ENCODE peak calls at places on chromosomes 7 and 10, in nine cellular contexts. One of them, this sample, is unnamed. For H3K4me1, the result is how much of the 10 kb centered on the place peaks cover.

GRCh38 chr10:5764422-5765297 is 48.6 kb downstream of the GDI2 start:
- DNase-seq in uterus: no peak
- DNase-seq in lower lobe of right lung: no peak
- DNase-seq in CD8-positive, alpha-beta T cell: no peak
- DNase-seq in GM23248: no peak
- DNase-seq in naive thymus-derived CD4-positive, alpha-beta T cell: no peak
- DNase-seq in Caco-2: no peak
- DNase-seq in colonic mucosa: no peak
- DNase-seq in aorta: no peak
- DNase-seq in this sample: no peak

GRCh38 chr7:93228302-93228701 is 2.0 kb upstream of the HEPACAM2 start:
- DNase-seq in GM23248: peak
- DNase-seq in CD8-positive, alpha-beta T cell: peak
- DNase-seq in naive thymus-derived CD4-positive, alpha-beta T cell: peak
- DNase-seq in colonic mucosa: peak
- DNase-seq in Caco-2: peak
- DNase-seq in uterus: no peak
- DNase-seq in aorta: no peak
- DNase-seq in lower lobe of right lung: no peak
- DNase-seq in this sample: no peak

GRCh38 chr10:61284222-61284890 is 168.8 kb downstream of the TMEM26 start:
- DNase-seq in colonic mucosa: no peak
- DNase-seq in uterus: peak
- DNase-seq in Caco-2: peak
- DNase-seq in lower lobe of right lung: no peak
- DNase-seq in aorta: no peak
- DNase-seq in GM23248: peak
- DNase-seq in naive thymus-derived CD4-positive, alpha-beta T cell: no peak
- DNase-seq in CD8-positive, alpha-beta T cell: no peak
- DNase-seq in this sample: no peak

GRCh38 chr10:103715430-103715829 is 139.9 kb downstream of the SH3PXD2A start:
- DNase-seq in aorta: no peak
- DNase-seq in naive thymus-derived CD4-positive, alpha-beta T cell: no peak
- DNase-seq in uterus: no peak
- DNase-seq in Caco-2: no peak
- DNase-seq in lower lobe of right lung: no peak
- DNase-seq in colonic mucosa: no peak
- DNase-seq in CD8-positive, alpha-beta T cell: no peak
- DNase-seq in GM23248: peak
- DNase-seq in this sample: no peak

GRCh38 chr10:17228081-17229015 is at the start of gene VIM:
- DNase-seq in GM23248: peak
- DNase-seq in CD8-positive, alpha-beta T cell: peak
- DNase-seq in aorta: peak
- DNase-seq in uterus: peak
- DNase-seq in lower lobe of right lung: peak
- DNase-seq in Caco-2: peak
- DNase-seq in colonic mucosa: peak
- DNase-seq in naive thymus-derived CD4-positive, alpha-beta T cell: peak
- DNase-seq in this sample: peak

GRCh38 chr7:97971120-97971989 is 18.6 kb downstream of the OCM2 start:
- DNase-seq in naive thymus-derived CD4-positive, alpha-beta T cell: peak
- DNase-seq in aorta: no peak
- DNase-seq in Caco-2: peak
- DNase-seq in colonic mucosa: peak
- DNase-seq in uterus: no peak
- DNase-seq in CD8-positive, alpha-beta T cell: no peak
- DNase-seq in lower lobe of right lung: no peak
- DNase-seq in GM23248: peak
- DNase-seq in this sample: no peak

GRCh38 chr10:5531558-5532230 is 6.9 kb downstream of the CALML3 start:
- DNase-seq in GM23248: no peak
- DNase-seq in colonic mucosa: no peak
- DNase-seq in Caco-2: no peak
- DNase-seq in uterus: no peak
- DNase-seq in aorta: peak
- DNase-seq in lower lobe of right lung: no peak
- DNase-seq in naive thymus-derived CD4-positive, alpha-beta T cell: no peak
- DNase-seq in CD8-positive, alpha-beta T cell: no peak
- DNase-seq in this sample: no peak

GRCh38 chr7:155947051-155947450 is 134.8 kb upstream of the SHH start:
- DNase-seq in CD8-positive, alpha-beta T cell: no peak
- DNase-seq in Caco-2: no peak
- DNase-seq in aorta: no peak
- DNase-seq in naive thymus-derived CD4-positive, alpha-beta T cell: no peak
- DNase-seq in uterus: no peak
- DNase-seq in lower lobe of right lung: no peak
- DNase-seq in colonic mucosa: no peak
- DNase-seq in GM23248: no peak
- DNase-seq in this sample: no peak

DNA sequence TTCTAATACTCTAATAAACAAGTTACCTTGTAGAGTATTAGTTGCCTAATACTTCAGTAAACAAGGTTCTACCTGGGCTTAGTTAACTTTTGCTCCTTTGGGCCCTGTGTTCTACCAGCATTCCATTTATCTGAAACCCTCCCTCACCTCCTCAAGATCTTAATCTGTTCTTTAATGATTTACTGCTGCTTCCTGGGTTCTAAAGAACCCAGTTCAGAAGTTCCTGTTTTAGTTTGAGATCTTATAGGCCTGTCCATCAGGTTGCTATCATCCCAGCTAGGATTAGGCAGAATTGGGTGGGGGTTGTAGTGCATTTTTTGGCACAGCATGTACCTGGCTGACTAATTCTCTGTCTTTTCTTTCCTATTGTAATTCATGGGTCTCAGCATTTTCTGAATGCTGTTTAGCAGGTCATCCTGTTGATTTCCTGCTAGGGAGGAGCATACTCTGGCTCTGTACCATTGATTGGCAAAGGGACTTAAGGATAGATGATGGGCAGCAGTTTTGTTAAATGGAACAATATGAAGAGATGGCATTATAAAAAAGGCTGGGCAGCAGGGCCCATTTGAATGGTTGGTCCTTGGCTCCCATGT is 53.7 kb upstream of the TMEM248 start:
- DNase-seq in aorta: no peak
- DNase-seq in naive thymus-derived CD4-positive, alpha-beta T cell: no peak
- DNase-seq in uterus: no peak
- DNase-seq in lower lobe of right lung: no peak
- DNase-seq in colonic mucosa: no peak
- DNase-seq in Caco-2: peak
- DNase-seq in CD8-positive, alpha-beta T cell: no peak
- DNase-seq in GM23248: no peak
- DNase-seq in this sample: no peak
- H3K4me3 ChIP-seq in aorta: no peak
- H3K4me3 ChIP-seq in naive thymus-derived CD4-positive, alpha-beta T cell: no peak
- H3K4me3 ChIP-seq in uterus: no peak
- H3K4me3 ChIP-seq in lower lobe of right lung: no peak
- H3K4me3 ChIP-seq in colonic mucosa: no peak
- H3K4me3 ChIP-seq in Caco-2: no peak
- H3K4me3 ChIP-seq in CD8-positive, alpha-beta T cell: no peak
- H3K4me3 ChIP-seq in GM23248: no peak
- H3K4me3 ChIP-seq in this sample: no peak

GRCh38 chr10:69810998-69811397 is 9.3 kb downstream of the COL13A1 start:
- DNase-seq in lower lobe of right lung: no peak
- DNase-seq in naive thymus-derived CD4-positive, alpha-beta T cell: no peak
- DNase-seq in GM23248: no peak
- DNase-seq in colonic mucosa: no peak
- DNase-seq in uterus: no peak
- DNase-seq in CD8-positive, alpha-beta T cell: no peak
- DNase-seq in Caco-2: no peak
- DNase-seq in aorta: peak
- DNase-seq in this sample: no peak

GRCh38 chr10:69807122-69807521 is 5.4 kb downstream of the COL13A1 start:
- DNase-seq in lower lobe of right lung: no peak
- DNase-seq in aorta: no peak
- DNase-seq in GM23248: peak
- DNase-seq in naive thymus-derived CD4-positive, alpha-beta T cell: no peak
- DNase-seq in CD8-positive, alpha-beta T cell: no peak
- DNase-seq in uterus: no peak
- DNase-seq in colonic mucosa: no peak
- DNase-seq in Caco-2: no peak
- DNase-seq in this sample: no peak

GRCh38 chr10:69807696-69808095 is 6.0 kb downstream of the COL13A1 start:
- DNase-seq in CD8-positive, alpha-beta T cell: no peak
- DNase-seq in lower lobe of right lung: no peak
- DNase-seq in naive thymus-derived CD4-positive, alpha-beta T cell: no peak
- DNase-seq in GM23248: peak
- DNase-seq in colonic mucosa: no peak
- DNase-seq in aorta: peak
- DNase-seq in Caco-2: no peak
- DNase-seq in uterus: no peak
- DNase-seq in this sample: no peak

GRCh38 chr10:69809318-69809717 is 7.6 kb downstream of the COL13A1 start:
- DNase-seq in uterus: no peak
- DNase-seq in Caco-2: no peak
- DNase-seq in aorta: no peak
- DNase-seq in CD8-positive, alpha-beta T cell: no peak
- DNase-seq in colonic mucosa: no peak
- DNase-seq in GM23248: no peak
- DNase-seq in naive thymus-derived CD4-positive, alpha-beta T cell: no peak
- DNase-seq in lower lobe of right lung: no peak
- DNase-seq in this sample: no peak

GRCh38 chr10:69810097-69810496 is 8.4 kb downstream of the COL13A1 start:
- DNase-seq in lower lobe of right lung: no peak
- DNase-seq in uterus: no peak
- DNase-seq in aorta: no peak
- DNase-seq in colonic mucosa: no peak
- DNase-seq in GM23248: no peak
- DNase-seq in naive thymus-derived CD4-positive, alpha-beta T cell: no peak
- DNase-seq in CD8-positive, alpha-beta T cell: no peak
- DNase-seq in Caco-2: no peak
- DNase-seq in this sample: no peak
- H3K4me1 ChIP-seq in lower lobe of right lung: under half
- H3K4me1 ChIP-seq in uterus: under half
- H3K4me1 ChIP-seq in aorta: under half
- H3K4me1 ChIP-seq in colonic mucosa: under half
- H3K4me1 ChIP-seq in GM23248: under half
- H3K4me1 ChIP-seq in naive thymus-derived CD4-positive, alpha-beta T cell: under half
- H3K4me1 ChIP-seq in CD8-positive, alpha-beta T cell: under half
- H3K4me1 ChIP-seq in Caco-2: under half
- H3K4me1 ChIP-seq in this sample: under half

GRCh38 chr7:80632819-80633218 is 5.6 kb upstream of the CD36 start:
- DNase-seq in aorta: no peak
- DNase-seq in Caco-2: no peak
- DNase-seq in CD8-positive, alpha-beta T cell: no peak
- DNase-seq in naive thymus-derived CD4-positive, alpha-beta T cell: no peak
- DNase-seq in uterus: no peak
- DNase-seq in lower lobe of right lung: no peak
- DNase-seq in colonic mucosa: no peak
- DNase-seq in GM23248: no peak
- DNase-seq in this sample: no peak

GRCh38 chr7:80634505-80634904 is 3.9 kb upstream of the CD36 start:
- DNase-seq in colonic mucosa: no peak
- DNase-seq in Caco-2: no peak
- DNase-seq in GM23248: peak
- DNase-seq in uterus: no peak
- DNase-seq in naive thymus-derived CD4-positive, alpha-beta T cell: no peak
- DNase-seq in aorta: no peak
- DNase-seq in CD8-positive, alpha-beta T cell: no peak
- DNase-seq in lower lobe of right lung: no peak
- DNase-seq in this sample: no peak

GRCh38 chr7:80629023-80629422 is 9.4 kb upstream of the CD36 start:
- DNase-seq in colonic mucosa: no peak
- DNase-seq in uterus: no peak
- DNase-seq in Caco-2: no peak
- DNase-seq in naive thymus-derived CD4-positive, alpha-beta T cell: no peak
- DNase-seq in CD8-positive, alpha-beta T cell: no peak
- DNase-seq in aorta: no peak
- DNase-seq in lower lobe of right lung: no peak
- DNase-seq in GM23248: no peak
- DNase-seq in this sample: no peak

GRCh38 chr7:80632074-80632473 is 6.4 kb upstream of the CD36 start:
- DNase-seq in naive thymus-derived CD4-positive, alpha-beta T cell: no peak
- DNase-seq in CD8-positive, alpha-beta T cell: no peak
- DNase-seq in lower lobe of right lung: no peak
- DNase-seq in colonic mucosa: no peak
- DNase-seq in GM23248: no peak
- DNase-seq in uterus: no peak
- DNase-seq in Caco-2: no peak
- DNase-seq in aorta: no peak
- DNase-seq in this sample: no peak

DNA sequence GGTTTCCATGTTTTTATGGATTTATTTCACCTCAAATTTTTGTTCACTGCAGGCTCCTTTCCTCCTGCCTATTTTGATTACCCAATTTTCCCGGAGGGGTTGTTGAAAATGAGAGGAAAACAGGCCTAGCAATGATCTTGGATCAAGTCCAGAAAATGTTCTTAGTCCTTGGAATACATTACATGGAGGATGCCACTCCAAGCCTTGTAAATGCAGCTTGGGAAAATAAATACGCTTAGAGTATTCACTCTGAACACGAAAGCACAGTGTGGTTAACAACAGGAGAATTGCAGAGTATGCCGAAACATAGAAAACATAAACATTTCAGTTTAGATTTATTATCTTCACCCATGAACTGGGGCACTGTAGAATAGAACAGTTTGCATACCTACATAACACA is 7.8 kb upstream of the CD36 start:
- DNase-seq in Caco-2: no peak
- DNase-seq in lower lobe of right lung: no peak
- DNase-seq in colonic mucosa: no peak
- DNase-seq in naive thymus-derived CD4-positive, alpha-beta T cell: no peak
- DNase-seq in aorta: no peak
- DNase-seq in uterus: no peak
- DNase-seq in CD8-positive, alpha-beta T cell: no peak
- DNase-seq in GM23248: no peak
- DNase-seq in this sample: no peak
- H3K4me3 ChIP-seq in Caco-2: no peak
- H3K4me3 ChIP-seq in lower lobe of right lung: no peak
- H3K4me3 ChIP-seq in colonic mucosa: no peak
- H3K4me3 ChIP-seq in naive thymus-derived CD4-positive, alpha-beta T cell: no peak
- H3K4me3 ChIP-seq in aorta: no peak
- H3K4me3 ChIP-seq in uterus: no peak
- H3K4me3 ChIP-seq in CD8-positive, alpha-beta T cell: no peak
- H3K4me3 ChIP-seq in GM23248: no peak
- H3K4me3 ChIP-seq in this sample: no peak

GRCh38 chr7:391411-391951 is 101.5 kb downstream of the FOXL3 start:
- DNase-seq in colonic mucosa: peak
- DNase-seq in Caco-2: no peak
- DNase-seq in naive thymus-derived CD4-positive, alpha-beta T cell: no peak
- DNase-seq in CD8-positive, alpha-beta T cell: peak
- DNase-seq in lower lobe of right lung: peak
- DNase-seq in GM23248: no peak
- DNase-seq in aorta: peak
- DNase-seq in uterus: no peak
- DNase-seq in this sample: no peak

GRCh38 chr7:390761-391410 is 100.9 kb downstream of the FOXL3 start:
- DNase-seq in GM23248: no peak
- DNase-seq in Caco-2: no peak
- DNase-seq in lower lobe of right lung: peak
- DNase-seq in CD8-positive, alpha-beta T cell: peak
- DNase-seq in aorta: no peak
- DNase-seq in uterus: no peak
- DNase-seq in colonic mucosa: peak
- DNase-seq in naive thymus-derived CD4-positive, alpha-beta T cell: no peak
- DNase-seq in this sample: no peak

GRCh38 chr7:389911-390601 is 100.1 kb downstream of the FOXL3 start:
- DNase-seq in GM23248: no peak
- DNase-seq in aorta: peak
- DNase-seq in Caco-2: no peak
- DNase-seq in uterus: peak
- DNase-seq in colonic mucosa: peak
- DNase-seq in naive thymus-derived CD4-positive, alpha-beta T cell: no peak
- DNase-seq in CD8-positive, alpha-beta T cell: peak
- DNase-seq in lower lobe of right lung: peak
- DNase-seq in this sample: no peak

GRCh38 chr7:392822-393221 is 102.9 kb downstream of the FOXL3 start:
- DNase-seq in aorta: no peak
- DNase-seq in Caco-2: no peak
- DNase-seq in GM23248: no peak
- DNase-seq in CD8-positive, alpha-beta T cell: no peak
- DNase-seq in lower lobe of right lung: no peak
- DNase-seq in colonic mucosa: no peak
- DNase-seq in uterus: no peak
- DNase-seq in naive thymus-derived CD4-positive, alpha-beta T cell: no peak
- DNase-seq in this sample: no peak

DNA sequence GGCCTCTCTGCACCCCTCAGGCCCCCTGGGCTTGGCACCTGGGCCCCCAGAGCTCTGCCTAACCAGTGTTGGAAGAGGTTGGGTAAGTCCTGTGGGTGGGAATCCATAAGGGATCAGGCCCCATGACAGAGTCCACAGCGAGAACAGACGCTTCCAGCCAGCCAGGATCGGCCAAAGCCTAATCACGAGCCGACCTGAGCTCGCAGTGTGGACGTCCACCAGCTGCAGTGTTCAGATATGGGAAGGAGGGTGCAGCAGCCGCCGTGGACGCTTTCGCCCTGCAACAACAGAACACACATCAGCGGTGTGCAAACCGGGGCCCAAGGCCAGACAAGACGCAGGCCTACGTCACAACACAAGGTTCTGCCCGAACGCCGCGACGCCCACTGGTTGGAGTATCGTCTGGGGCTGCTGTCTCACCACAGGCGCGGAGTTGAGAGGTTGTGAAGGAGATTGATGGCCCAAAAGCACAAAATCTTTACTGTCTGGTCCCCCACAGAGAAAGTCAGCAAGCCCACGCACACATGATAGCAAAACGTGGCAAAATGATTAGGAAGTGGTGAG is 102.1 kb downstream of the FOXL3 start:
- DNase-seq in uterus: no peak
- DNase-seq in naive thymus-derived CD4-positive, alpha-beta T cell: no peak
- DNase-seq in Caco-2: no peak
- DNase-seq in lower lobe of right lung: peak
- DNase-seq in GM23248: no peak
- DNase-seq in aorta: no peak
- DNase-seq in colonic mucosa: peak
- DNase-seq in CD8-positive, alpha-beta T cell: no peak
- DNase-seq in this sample: no peak
- H3K4me1 ChIP-seq in uterus: under half
- H3K4me1 ChIP-seq in naive thymus-derived CD4-positive, alpha-beta T cell: under half
- H3K4me1 ChIP-seq in Caco-2: under half
- H3K4me1 ChIP-seq in lower lobe of right lung: under half
- H3K4me1 ChIP-seq in GM23248: under half
- H3K4me1 ChIP-seq in aorta: under half
- H3K4me1 ChIP-seq in colonic mucosa: under half
- H3K4me1 ChIP-seq in CD8-positive, alpha-beta T cell: under half
- H3K4me1 ChIP-seq in this sample: under half